ENCODE peak calls at places on chromosome 16, in nine cellular contexts. Q is prostate gland, H is RPMI7951, P is uterus, L is T-helper 1 cell, E is foreskin fibroblast, I is tibial nerve, O is C1 segment of cervical spinal cord, A is small intestine. Y is an unnamed sample.

GRCh38 chr16:66954097-66954659 is 6.9 kb upstream of the CES3 start:
- DNase-seq in L (peak), E (peak), Q (peak), I (peak), P (peak), O (peak), A (peak), H (peak), Y (no peak)

GRCh38 chr16:82924075-82924854 is 297.5 kb downstream of the CDH13 start:
- DNase-seq in E (peak), O (no peak), P (no peak), A (peak), L (no peak), Q (peak), I (no peak), H (peak), Y (no peak)

GRCh38 chr16:24980077-24980793 is 34.9 kb downstream of the ARHGAP17 start:
- DNase-seq in Q (no peak), O (no peak), L (no peak), P (no peak), H (peak), E (no peak), I (no peak), A (no peak), Y (no peak)

GRCh38 chr16:24829153-24829552 is 16.6 kb upstream of the SLC5A11 start:
- DNase-seq in E (no peak), H (no peak), Q (no peak), I (no peak), L (no peak), O (no peak), P (no peak), A (no peak), Y (no peak)

GRCh38 chr16:63617990-63618763 is 1503.7 kb downstream of the CDH11 start:
- DNase-seq in P (no peak), O (no peak), A (peak), Q (peak), H (no peak), E (no peak), L (no peak), I (no peak), Y (no peak)

GRCh38 chr16:72311426-72311825 is 139.5 kb upstream of the PMFBP1 start:
- DNase-seq in I (no peak), L (no peak), A (no peak), P (no peak), Q (no peak), H (peak), E (peak), O (no peak), Y (no peak)

GRCh38 chr16:54171855-54172537 is 114.6 kb downstream of the IRX3 start:
- DNase-seq in I (no peak), O (no peak), P (no peak), E (peak), L (no peak), Q (no peak), A (peak), H (peak), Y (no peak)

GRCh38 chr16:935684-936083 is 35.1 kb downstream of the LMF1 start:
- DNase-seq in A (no peak), H (no peak), Q (no peak), L (no peak), O (no peak), I (no peak), E (no peak), P (no peak), Y (no peak)

GRCh38 chr16:66512589-66513404 is 37.1 kb downstream of the TK2 start:
- DNase-seq in E (peak), L (no peak), O (no peak), P (no peak), Q (no peak), A (no peak), H (no peak), I (no peak), Y (peak)